ENCODE peak calls at places on chromosomes 11 and 22, in nine cellular contexts. D is lower leg skin, E is aorta, L is AG10803, Z is choroid plexus epithelial cell, V is GM23248, J is fibroblast of mammary gland, Q is Panc1, G is kidney epithelial cell. H is an unnamed sample.

GRCh38 chr22:25082096-25082495 is 117.6 kb upstream of the CRYBB3 start:
- DNase-seq in D (no peak), E (no peak), L (no peak), Z (no peak), V (no peak), J (no peak), Q (no peak), G (no peak), H (no peak)

GRCh38 chr22:42691440-42691839 is 29.2 kb downstream of the A4GALT start:
- DNase-seq in D (no peak), E (no peak), L (no peak), Z (no peak), V (no peak), J (peak), Q (no peak), G (no peak), H (no peak)

GRCh38 chr22:37852418-37852817 is 3.2 kb downstream of the EIF3L start:
- DNase-seq in D (no peak), E (no peak), L (no peak), Z (no peak), V (no peak), J (no peak), Q (no peak), G (no peak), H (no peak)

GRCh38 chr11:104657083-104657482 is 241.2 kb downstream of the CASP12 start:
- DNase-seq in D (no peak), E (no peak), L (no peak), Z (no peak), V (no peak), J (no peak), Q (no peak), G (no peak), H (no peak)

GRCh38 chr22:27406389-27406861 is 395.1 kb downstream of the MN1 start:
- DNase-seq in D (no peak), E (no peak), L (peak), Z (no peak), V (peak), J (peak), Q (no peak), G (no peak), H (no peak)

GRCh38 chr11:64763804-64764611 is 4.2 kb upstream of the PYGM start:
- DNase-seq in D (no peak), E (no peak), L (no peak), Z (no peak), V (no peak), J (no peak), Q (no peak), G (no peak), H (peak)

GRCh38 chr11:69934861-69935494 is 115.8 kb upstream of the FGF3 start:
- DNase-seq in D (no peak), E (peak), L (no peak), Z (no peak), V (no peak), J (no peak), Q (no peak), G (no peak), H (peak)

GRCh38 chr22:30286813-30287625 is 2.3 kb downstream of the CASTOR1 start:
- DNase-seq in D (no peak), E (peak), L (no peak), Z (peak), V (peak), J (peak), Q (no peak), G (no peak), H (peak)

GRCh38 chr11:131833371-131833770 is 463.0 kb downstream of the NTM start:
- DNase-seq in D (no peak), E (no peak), L (no peak), Z (no peak), V (no peak), J (no peak), Q (no peak), G (no peak), H (no peak)

GRCh38 chr11:2268911-2269600 is 1.3 kb downstream of the ASCL2 start:
- DNase-seq in D (peak), E (peak), L (no peak), Z (peak), V (peak), J (peak), Q (no peak), G (no peak), H (peak)

GRCh38 chr11:122748968-122749687 is 89.2 kb upstream of the CRTAM start:
- DNase-seq in D (peak), E (no peak), L (peak), Z (peak), V (peak), J (peak), Q (no peak), G (no peak), H (no peak)

GRCh38 chr22:39859903-39860588 is 33.5 kb downstream of the ENTHD1 start:
- DNase-seq in D (no peak), E (no peak), L (no peak), Z (no peak), V (no peak), J (no peak), Q (no peak), G (no peak), H (no peak)

GRCh38 chr11:17413414-17414316 is 25.2 kb upstream of the KCNJ11 start:
- DNase-seq in D (no peak), E (peak), L (no peak), Z (no peak), V (no peak), J (no peak), Q (no peak), G (no peak), H (peak)

GRCh38 chr11:130509942-130510341 is 61.5 kb downstream of the ADAMTS15 start:
- DNase-seq in D (no peak), E (no peak), L (no peak), Z (no peak), V (no peak), J (no peak), Q (no peak), G (no peak), H (no peak)

GRCh38 chr22:42273855-42274451 is 3.5 kb upstream of the TCF20 start:
- DNase-seq in D (no peak), E (no peak), L (no peak), Z (no peak), V (no peak), J (no peak), Q (no peak), G (no peak), H (peak)

GRCh38 chr11:65915101-65915820 is 3.6 kb downstream of the C11orf68 start:
- DNase-seq in D (no peak), E (no peak), L (no peak), Z (no peak), V (peak), J (no peak), Q (no peak), G (no peak), H (no peak)

GRCh38 chr22:16824718-16825687 is at the start of gene XKR3:
- DNase-seq in D (no peak), E (no peak), L (peak), Z (no peak), V (peak), J (peak), Q (no peak), G (peak), H (no peak)

GRCh38 chr11:59610289-59610688 is 5.3 kb downstream of the OSBP start:
- DNase-seq in D (no peak), E (no peak), L (no peak), Z (no peak), V (no peak), J (no peak), Q (no peak), G (no peak), H (no peak)

GRCh38 chr22:42800731-42801536 is 56.1 kb downstream of the ARFGAP3 start:
- DNase-seq in D (no peak), E (no peak), L (no peak), Z (no peak), V (no peak), J (no peak), Q (no peak), G (no peak), H (no peak)

GRCh38 chr22:21974058-21974649 is 8.4 kb downstream of the TOP3B start:
- DNase-seq in D (no peak), E (no peak), L (no peak), Z (no peak), V (no peak), J (no peak), Q (no peak), G (no peak), H (no peak)

GRCh38 chr11:45879803-45880685 is 5.4 kb upstream of the MAPK8IP1 start:
- DNase-seq in D (no peak), E (no peak), L (peak), Z (no peak), V (peak), J (peak), Q (no peak), G (no peak), H (no peak)

GRCh38 chr11:19777342-19778102 is 64.9 kb downstream of the NAV2 start:
- DNase-seq in D (no peak), E (no peak), L (peak), Z (peak), V (peak), J (peak), Q (no peak), G (peak), H (no peak)

GRCh38 chr22:19386248-19386647 is 45.3 kb downstream of the HIRA start:
- DNase-seq in D (no peak), E (no peak), L (no peak), Z (no peak), V (no peak), J (no peak), Q (no peak), G (no peak), H (no peak)

GRCh38 chr11:12114487-12115033 is 4.2 kb downstream of the MICAL2 start:
- DNase-seq in D (no peak), E (no peak), L (no peak), Z (peak), V (no peak), J (peak), Q (no peak), G (no peak), H (no peak)

GRCh38 chr11:106691807-106692365 is 326.4 kb downstream of the GUCY1A2 start:
- DNase-seq in D (no peak), E (no peak), L (no peak), Z (peak), V (peak), J (peak), Q (no peak), G (no peak), H (no peak)

GRCh38 chr22:19843107-19843856 is 11.4 kb downstream of the GNB1L start:
- DNase-seq in D (no peak), E (no peak), L (no peak), Z (no peak), V (no peak), J (no peak), Q (no peak), G (no peak), H (no peak)

GRCh38 chr22:21680830-21681565 is 15.2 kb downstream of the PPIL2 start:
- DNase-seq in D (no peak), E (no peak), L (no peak), Z (no peak), V (no peak), J (no peak), Q (no peak), G (no peak), H (no peak)

GRCh38 chr11:118003021-118003423 is 16.8 kb downstream of the IL10RA start:
- DNase-seq in D (no peak), E (no peak), L (no peak), Z (no peak), V (no peak), J (no peak), Q (no peak), G (no peak), H (peak)

GRCh38 chr11:19220903-19221682 is 19.3 kb upstream of the CSRP3 start:
- DNase-seq in D (no peak), E (no peak), L (peak), Z (peak), V (no peak), J (no peak), Q (no peak), G (no peak), H (no peak)

GRCh38 chr22:36164621-36165020 is 4.1 kb upstream of the APOL3 start:
- DNase-seq in D (no peak), E (no peak), L (no peak), Z (no peak), V (no peak), J (no peak), Q (no peak), G (no peak), H (no peak)

GRCh38 chr11:86134580-86135318 is 65.9 kb upstream of the PICALM start:
- DNase-seq in D (no peak), E (no peak), L (no peak), Z (no peak), V (no peak), J (no peak), Q (no peak), G (no peak), H (no peak)

GRCh38 chr11:126164781-126165180 is 46.7 kb downstream of the RPUSD4 start:
- DNase-seq in D (no peak), E (peak), L (no peak), Z (no peak), V (no peak), J (no peak), Q (no peak), G (no peak), H (peak)

GRCh38 chr11:36377759-36378553 is 81.9 kb downstream of the PRR5L start:
- DNase-seq in D (no peak), E (no peak), L (no peak), Z (peak), V (no peak), J (no peak), Q (no peak), G (no peak), H (no peak)

GRCh38 chr22:48702573-48703264 is 1125.0 kb downstream of the BRD1 start:
- DNase-seq in D (no peak), E (peak), L (no peak), Z (no peak), V (no peak), J (no peak), Q (no peak), G (no peak), H (peak)

GRCh38 chr11:33052241-33052640 is 12.9 kb downstream of the TCP11L1 start:
- DNase-seq in D (no peak), E (no peak), L (no peak), Z (no peak), V (no peak), J (no peak), Q (no peak), G (no peak), H (no peak)

GRCh38 chr11:132088551-132088950 is 718.1 kb downstream of the NTM start:
- DNase-seq in D (no peak), E (no peak), L (no peak), Z (no peak), V (no peak), J (no peak), Q (no peak), G (no peak), H (no peak)

GRCh38 chr11:65791719-65792213 is 4.9 kb downstream of the OVOL1 start:
- DNase-seq in D (peak), E (no peak), L (no peak), Z (no peak), V (peak), J (no peak), Q (no peak), G (no peak), H (peak)

DNA sequence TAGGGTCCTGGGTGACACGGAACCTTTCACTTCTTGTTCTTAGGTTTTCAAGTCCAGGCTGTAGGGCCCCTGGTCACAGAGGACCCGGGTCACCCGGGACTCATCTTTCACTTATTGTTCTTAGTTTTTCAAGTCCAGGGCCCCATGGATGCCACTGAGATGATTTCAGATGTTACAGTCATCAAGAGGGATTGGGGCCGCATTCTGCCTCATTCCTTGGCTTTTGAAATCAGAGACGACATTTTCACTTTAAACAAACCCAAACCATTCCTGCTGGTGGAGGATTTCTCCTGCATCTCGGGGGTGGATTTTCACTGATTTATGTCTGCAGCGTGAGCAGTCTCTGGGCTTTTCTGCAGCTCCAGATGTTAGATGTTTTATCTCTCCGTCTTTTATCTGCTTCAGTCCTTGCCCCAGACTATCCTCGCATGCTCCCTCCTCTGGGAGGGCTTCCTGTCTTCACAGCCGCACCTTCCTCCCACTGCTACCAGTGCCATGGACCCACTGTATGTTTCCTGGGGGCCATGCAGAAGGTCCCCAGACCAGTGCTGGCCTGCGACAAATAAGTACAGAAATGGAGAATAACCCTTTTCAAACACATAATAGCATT is 27.4 kb downstream of the FBLN1 start:
- DNase-seq in D (no peak), E (no peak), L (peak), Z (peak), V (peak), J (peak), Q (no peak), G (no peak), H (no peak)
- H3K4me3 ChIP-seq in D (no peak), E (no peak), L (no peak), Z (no peak), V (peak), J (no peak), Q (no peak), G (no peak), H (no peak)

DNA sequence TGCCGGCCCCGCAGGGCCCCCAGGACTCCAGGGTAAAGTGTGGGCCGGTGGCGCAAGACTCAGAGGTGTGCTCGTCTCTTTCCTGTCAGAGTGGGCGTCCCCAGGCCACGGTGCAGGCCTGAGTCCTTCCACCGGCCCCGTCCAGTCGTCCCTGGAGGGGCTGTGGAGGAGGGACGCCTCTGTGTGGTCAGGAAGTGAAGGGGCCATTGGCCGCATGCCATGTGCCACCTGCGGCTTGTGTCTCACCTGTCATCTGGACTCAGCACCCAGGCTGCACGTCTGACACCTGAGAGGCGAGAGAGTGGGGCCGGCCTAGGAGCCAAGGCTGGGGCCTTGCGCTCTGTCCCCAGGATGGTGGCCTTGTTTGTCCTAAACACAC is 25.2 kb downstream of the MUC6 start:
- DNase-seq in D (no peak), E (no peak), L (no peak), Z (no peak), V (no peak), J (no peak), Q (no peak), G (no peak), H (no peak)
- H3K4me3 ChIP-seq in D (no peak), E (no peak), L (no peak), Z (no peak), V (no peak), J (no peak), Q (no peak), G (no peak), H (no peak)

GRCh38 chr11:62553839-62554361 is 7.3 kb upstream of the AHNAK start:
- DNase-seq in D (no peak), E (no peak), L (peak), Z (peak), V (peak), J (peak), Q (peak), G (peak), H (no peak)
- H3K4me3 ChIP-seq in D (no peak), E (no peak), L (peak), Z (peak), V (peak), J (peak), Q (no peak), G (no peak), H (no peak)

GRCh38 chr11:61587541-61587941 is 6.7 kb upstream of the SYT7 start:
- DNase-seq in D (no peak), E (peak), L (peak), Z (peak), V (peak), J (peak), Q (no peak), G (no peak), H (peak)
- H3K4me3 ChIP-seq in D (peak), E (peak), L (peak), Z (no peak), V (peak), J (peak), Q (peak), G (peak), H (peak)

DNA sequence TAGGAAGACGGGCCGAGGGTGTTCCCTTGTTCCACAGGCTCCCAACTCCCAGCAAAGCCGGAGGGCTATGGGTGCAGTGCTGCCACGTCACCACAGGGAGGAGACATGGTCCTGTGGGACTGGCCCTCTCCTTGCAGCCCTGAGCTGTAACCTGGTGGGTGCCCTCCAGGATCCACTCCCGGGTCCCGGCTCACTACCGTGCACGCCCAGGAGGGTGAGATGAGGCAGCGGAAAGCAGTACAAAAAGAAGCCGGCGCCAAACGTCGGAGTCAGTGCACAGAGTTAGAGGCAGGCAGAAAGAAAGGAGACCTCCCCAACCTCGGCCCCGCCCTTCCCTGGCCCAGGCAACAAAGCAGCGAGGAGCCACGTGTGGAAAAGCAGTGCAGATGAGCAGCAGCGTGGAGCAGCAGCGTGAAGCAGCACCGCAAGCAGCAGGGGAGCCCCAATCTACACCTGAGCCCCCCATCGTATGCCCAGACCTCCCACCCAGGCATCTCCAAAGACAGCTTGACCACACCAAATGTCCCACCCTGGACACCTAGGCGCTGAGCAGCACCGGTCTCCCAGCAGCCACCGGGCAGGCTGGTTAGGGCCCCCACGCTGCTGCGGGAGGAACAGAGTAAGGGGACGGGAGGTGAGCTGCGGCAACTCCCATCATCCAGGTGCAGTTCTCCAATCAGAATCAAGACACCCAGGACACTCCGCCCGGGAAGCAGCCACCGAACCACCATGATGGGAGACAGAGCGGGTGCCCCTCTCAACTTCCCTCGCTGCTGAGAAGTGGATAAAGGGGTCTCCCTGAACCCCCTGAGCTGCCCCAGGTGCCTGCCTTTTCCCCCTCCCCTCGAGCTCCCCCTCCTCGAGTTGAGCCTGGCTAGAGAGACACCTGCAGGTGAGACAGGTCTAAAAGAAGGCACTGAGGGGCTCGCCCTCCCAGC is 28.8 kb downstream of the IGSF9B start:
- DNase-seq in D (peak), E (no peak), L (peak), Z (peak), V (peak), J (peak), Q (peak), G (no peak), H (peak)
- H3K4me3 ChIP-seq in D (no peak), E (no peak), L (peak), Z (no peak), V (peak), J (no peak), Q (peak), G (no peak), H (no peak)

GRCh38 chr11:3707176-3707575 is 36.0 kb upstream of the CHRNA10 start:
- DNase-seq in D (no peak), E (no peak), L (peak), Z (no peak), V (no peak), J (no peak), Q (no peak), G (no peak), H (no peak)

GRCh38 chr11:3712274-3712673 is 41.1 kb upstream of the CHRNA10 start:
- DNase-seq in D (no peak), E (no peak), L (no peak), Z (no peak), V (no peak), J (no peak), Q (no peak), G (no peak), H (no peak)

GRCh38 chr11:3710485-3711259 is 39.5 kb upstream of the CHRNA10 start:
- DNase-seq in D (no peak), E (no peak), L (peak), Z (peak), V (peak), J (peak), Q (no peak), G (no peak), H (no peak)

GRCh38 chr11:3709977-3710376 is 38.8 kb upstream of the CHRNA10 start:
- DNase-seq in D (no peak), E (no peak), L (peak), Z (peak), V (peak), J (peak), Q (no peak), G (no peak), H (no peak)
- H3K4me3 ChIP-seq in D (no peak), E (no peak), L (no peak), Z (no peak), V (no peak), J (no peak), Q (no peak), G (no peak), H (no peak)